ENCODE peak calls at places on chromosome 10, in four cellular contexts. S is BE2C, O is heart left ventricle, K is OCI-LY7. N is an unnamed sample.

GRCh38 chr10:15703167-15703880 is 16.4 kb downstream of the ITGA8 start:
- DNase-seq in O (no peak), S (no peak), K (no peak), N (no peak)

GRCh38 chr10:8325417-8325980 is 271.0 kb downstream of the GATA3 start:
- DNase-seq in O (no peak), K (no peak), S (no peak), N (no peak)

GRCh38 chr10:24193330-24193729 is 15.6 kb upstream of the KIAA1217 start:
- DNase-seq in O (no peak), K (no peak), S (no peak), N (no peak)

GRCh38 chr10:70943806-70944466 is 55.6 kb upstream of the PCBD1 start:
- DNase-seq in K (no peak), S (no peak), O (no peak), N (no peak)

GRCh38 chr10:128096486-128097199 is 29.6 kb downstream of the MKI67 start:
- DNase-seq in K (no peak), S (no peak), O (no peak), N (no peak)

GRCh38 chr10:124849111-124849773 is 47.6 kb downstream of the ABRAXAS2 start:
- DNase-seq in O (no peak), S (no peak), K (no peak), N (no peak)

GRCh38 chr10:59805043-59805442 is 51.8 kb upstream of the MRLN start:
- DNase-seq in O (no peak), K (peak; percentile 10), S (peak; percentile 40), N (peak; percentile 40)

GRCh38 chr10:70743879-70744278 is 41.3 kb downstream of the TBATA start:
- DNase-seq in S (no peak), K (no peak), O (peak; percentile 44), N (no peak)

GRCh38 chr10:71337219-71337625 is 18.2 kb downstream of the SLC29A3 start:
- DNase-seq in O (no peak), K (no peak), S (no peak), N (peak; percentile 54)

GRCh38 chr10:130686680-130687300 is 550.6 kb downstream of the GLRX3 start:
- DNase-seq in O (no peak), S (no peak), K (no peak), N (peak; percentile 14)

GRCh38 chr10:123991622-123992570 is 100.3 kb upstream of the CPXM2 start:
- DNase-seq in O (no peak), K (no peak), S (no peak), N (peak; percentile 45)

GRCh38 chr10:132144086-132144485 is 42.7 kb upstream of the DPYSL4 start:
- DNase-seq in O (peak; percentile 35), S (peak; percentile 3), K (no peak), N (no peak)

GRCh38 chr10:82267465-82267864 is 392.5 kb downstream of the NRG3 start:
- DNase-seq in O (no peak), K (no peak), S (no peak), N (no peak)

GRCh38 chr10:42975558-42976352 is 101.1 kb upstream of the RET start:
- DNase-seq in S (peak; percentile 75), O (peak; percentile 37), K (peak; percentile 7), N (no peak)

GRCh38 chr10:101132636-101133473 is 1.8 kb downstream of the TLX1 start:
- DNase-seq in K (no peak), S (no peak), O (no peak), N (no peak)

GRCh38 chr10:43409385-43410109 is 561 bp upstream of the HNRNPF start:
- DNase-seq in K (no peak), O (peak; percentile 71), S (no peak), N (no peak)

GRCh38 chr10:81876253-81876731 is 1.3 kb downstream of the NRG3 start:
- DNase-seq in K (no peak), O (no peak), S (peak; percentile 20), N (peak; percentile 50)

GRCh38 chr10:65142641-65143435 is 1621.6 kb downstream of the REEP3 start:
- DNase-seq in O (no peak), K (no peak), S (no peak), N (no peak)

GRCh38 chr10:46263831-46264268 is 22.9 kb upstream of the ANTXRL start:
- DNase-seq in K (no peak), S (no peak), O (no peak), N (no peak)

GRCh38 chr10:43208147-43209063 is 58.5 kb downstream of the RASGEF1A start:
- DNase-seq in K (no peak), O (peak; percentile 40), S (peak; percentile 3), N (peak; percentile 1)

GRCh38 chr10:44971935-44972792 is 6.4 kb downstream of the DEPP1 start:
- DNase-seq in K (no peak), S (no peak), O (no peak), N (no peak)

GRCh38 chr10:126804396-126804795 is 100.8 kb upstream of the DOCK1 start:
- DNase-seq in K (no peak), S (no peak), O (no peak), N (no peak)

GRCh38 chr10:17249820-17250219 is 21.8 kb downstream of the VIM start:
- DNase-seq in O (no peak), K (no peak), S (no peak), N (no peak)

GRCh38 chr10:17255512-17255911 is 27.5 kb downstream of the VIM start:
- DNase-seq in O (no peak), S (no peak), K (no peak), N (no peak)

GRCh38 chr10:17247210-17247609 is 19.2 kb downstream of the VIM start:
- DNase-seq in O (no peak), S (no peak), K (no peak), N (no peak)

GRCh38 chr10:17248964-17249363 is 20.9 kb downstream of the VIM start:
- DNase-seq in S (no peak), O (no peak), K (no peak), N (no peak)

GRCh38 chr10:17250736-17251135 is 22.7 kb downstream of the VIM start:
- DNase-seq in S (no peak), K (no peak), O (no peak), N (no peak)
- TF ChIP-seq CTCF in S (no peak), K (peak; percentile 34), O (no peak), N (no peak)

DNA sequence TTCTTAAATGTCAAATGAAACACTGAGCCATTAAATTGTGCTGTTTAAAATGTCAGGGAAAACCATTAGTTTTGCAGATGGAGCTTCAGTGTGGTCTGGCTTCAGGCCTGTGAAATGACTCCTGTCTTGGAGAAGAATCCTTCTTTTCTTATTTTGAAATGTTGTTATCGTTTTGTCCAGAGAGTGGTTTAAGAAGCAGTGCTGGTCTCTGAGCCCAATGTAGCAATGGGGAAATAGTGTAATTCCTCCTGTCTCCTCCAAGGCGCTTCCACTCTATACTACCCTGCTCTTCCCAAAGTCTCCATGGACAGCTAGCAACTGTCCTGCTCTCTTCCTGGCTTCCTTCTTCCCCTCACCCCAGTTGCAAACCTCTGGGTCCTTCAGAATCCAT is 177.6 kb downstream of the REEP3 start:
- DNase-seq in K (no peak), O (no peak), S (no peak), N (no peak)
- TF ChIP-seq CTCF in K (no peak), O (no peak), S (no peak), N (no peak)

GRCh38 chr10:6202098-6202683 is 541 bp upstream of the PFKFB3 start:
- DNase-seq in S (no peak), K (no peak), O (no peak), N (peak; percentile 29)

GRCh38 chr10:6202684-6203330 is at the start of gene PFKFB3:
- DNase-seq in O (peak; percentile 99), K (peak; percentile 97), S (peak; percentile 93), N (peak; percentile 98)

GRCh38 chr10:6204063-6204340 is 1.3 kb downstream of the PFKFB3 start:
- DNase-seq in S (peak; percentile 35), K (peak; percentile 52), O (peak; percentile 79), N (peak; percentile 65)

GRCh38 chr10:6204341-6205191 is 1.8 kb downstream of the PFKFB3 start:
- DNase-seq in K (peak; percentile 45), O (no peak), S (no peak), N (no peak)

DNA sequence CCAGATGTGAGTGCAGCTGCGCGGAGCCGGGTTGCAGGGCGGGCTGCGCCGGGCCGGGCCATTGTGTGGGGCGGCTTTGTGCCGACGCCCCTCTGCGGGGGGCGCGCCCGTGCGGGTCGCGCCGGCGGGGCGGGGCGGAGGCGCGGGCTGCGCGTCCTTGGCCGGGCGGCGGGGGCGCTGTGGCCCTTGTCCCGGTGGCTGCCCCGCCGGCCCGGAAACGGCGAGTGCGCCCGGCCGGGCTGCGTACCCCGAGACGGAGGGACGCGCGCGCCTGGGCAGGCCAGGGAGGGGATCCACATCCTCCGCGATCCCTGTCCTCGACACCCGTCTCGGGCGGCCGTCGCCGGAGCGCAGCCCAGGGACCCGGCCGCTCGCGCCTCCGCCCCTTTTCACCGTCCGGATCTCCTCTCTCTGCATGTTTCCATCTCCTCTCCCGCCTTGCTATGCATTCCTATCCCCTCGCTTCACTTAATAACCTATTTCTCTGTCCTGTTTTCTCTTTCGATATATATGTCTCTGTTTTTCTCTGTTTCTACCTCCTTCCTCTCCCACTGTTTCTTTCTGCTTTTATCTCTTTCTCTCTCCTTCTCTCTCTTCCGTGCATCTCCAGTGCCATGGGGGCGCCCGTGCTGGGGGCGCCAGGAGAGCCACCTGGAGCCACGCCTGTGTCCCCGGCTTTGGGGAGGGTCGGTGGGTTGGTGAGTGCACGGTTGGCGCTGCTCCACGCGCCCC is 765 bp downstream of the PFKFB3 start:
- DNase-seq in O (peak; percentile 81), K (peak; percentile 84), S (peak; percentile 65), N (peak; percentile 80)
- TF ChIP-seq CTCF in O (peak; percentile 32), K (peak; percentile 41), S (no peak), N (no peak)

GRCh38 chr10:80694930-80695329 is 157.2 kb downstream of the SH2D4B start:
- DNase-seq in S (no peak), O (no peak), K (no peak), N (no peak)
- TF ChIP-seq CTCF in S (no peak), O (no peak), K (no peak), N (no peak)

GRCh38 chr10:91745086-91745831 is 53.0 kb upstream of the TNKS2 start:
- DNase-seq in K (no peak), O (no peak), S (no peak), N (peak; percentile 14)
- TF ChIP-seq CTCF in K (no peak), O (no peak), S (peak; percentile 46), N (peak; percentile 25)

DNA sequence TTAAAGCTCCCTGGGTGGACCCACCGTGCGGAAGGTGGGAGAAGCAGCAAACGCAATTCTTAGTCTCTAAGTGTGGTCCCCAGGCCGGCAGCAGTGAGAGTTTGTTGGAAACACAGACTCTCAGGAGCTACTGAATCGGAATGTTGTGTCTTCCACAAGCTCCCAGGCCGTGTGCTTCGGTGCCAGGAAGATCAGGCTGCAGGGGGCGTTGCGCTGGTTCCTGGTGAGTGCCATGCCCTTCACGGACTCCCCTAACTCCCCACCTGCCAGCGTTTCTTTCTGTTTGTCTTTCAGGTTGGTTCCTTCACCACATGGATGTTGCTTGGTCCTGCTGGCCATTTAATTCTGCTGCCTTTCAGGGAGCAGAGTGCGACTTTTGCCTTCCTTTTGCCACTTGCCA is 91.2 kb upstream of the PITRM1 start:
- DNase-seq in O (no peak), S (no peak), K (no peak), N (no peak)
- TF ChIP-seq CTCF in O (no peak), S (no peak), K (no peak), N (no peak)

DNA sequence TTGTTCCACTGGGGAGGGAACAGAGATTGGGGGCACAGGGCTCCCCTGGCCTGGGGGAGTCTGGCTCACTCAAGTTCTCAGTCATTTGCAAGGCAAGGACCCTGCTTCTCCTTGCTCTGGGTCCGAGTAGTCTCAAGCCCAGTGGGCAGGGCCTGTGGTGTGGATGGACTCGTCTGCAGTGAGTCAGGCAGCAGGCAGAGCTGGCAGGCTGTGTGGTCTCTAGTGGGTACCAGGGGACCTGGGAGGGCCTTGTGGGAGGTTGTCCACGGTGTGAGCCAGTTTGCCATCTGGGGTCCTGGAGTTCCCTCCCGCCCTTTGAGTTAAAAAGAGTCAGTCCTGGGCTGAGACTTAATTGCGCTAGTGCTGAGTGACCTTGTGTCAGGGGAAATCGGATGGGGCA is 8.8 kb upstream of the SH2D4B start:
- DNase-seq in O (no peak), K (no peak), S (no peak), N (no peak)
- TF ChIP-seq CTCF in O (no peak), K (no peak), S (no peak), N (no peak)